ENCODE peak calls at places on chromosomes 3 and 15, in ten cellular contexts. I, R, S, L, X, Z, P, B, F and J are unnamed samples.

GRCh38 chr15:67723294-67724024 is 101.8 kb upstream of the SKOR1 start:
- DNase-seq in I (no peak), R (no peak), S (no peak), L (no peak), X (no peak), Z (no peak), P (no peak), B (no peak), F (no peak), J (no peak)

GRCh38 chr15:31930967-31931366 is 99.3 kb upstream of the CHRNA7 start:
- DNase-seq in I (no peak), R (no peak), S (no peak), L (no peak), X (no peak), Z (no peak), P (no peak), B (no peak), F (no peak), J (no peak)

GRCh38 chr3:132084982-132085381 is 50.2 kb upstream of the CPNE4 start:
- DNase-seq in I (no peak), R (no peak), S (no peak), L (no peak), X (no peak), Z (no peak), P (no peak), B (no peak), F (no peak), J (no peak)

GRCh38 chr15:84598250-84598649 is 2.6 kb upstream of the ZSCAN2 start:
- DNase-seq in I (no peak), R (no peak), S (peak), L (no peak), X (peak), Z (no peak), P (no peak), B (no peak), F (no peak), J (no peak)

GRCh38 chr3:35665390-35666055 is 26.2 kb downstream of the ARPP21 start:
- DNase-seq in I (peak), R (no peak), S (no peak), L (no peak), X (no peak), Z (no peak), P (no peak), B (no peak), F (no peak), J (no peak)

GRCh38 chr3:70947584-70947983 is 635.1 kb upstream of the MDFIC2 start:
- DNase-seq in I (peak), R (no peak), S (no peak), L (no peak), X (no peak), Z (no peak), P (no peak), B (no peak), F (no peak), J (no peak)

GRCh38 chr15:100852630-100853029 is 27.0 kb upstream of the ALDH1A3 start:
- DNase-seq in I (no peak), R (no peak), S (no peak), L (no peak), X (no peak), Z (no peak), P (no peak), B (no peak), F (no peak), J (no peak)

GRCh38 chr3:182914341-182914740 is 66.0 kb downstream of the DCUN1D1 start:
- DNase-seq in I (no peak), R (no peak), S (no peak), L (no peak), X (no peak), Z (no peak), P (no peak), B (no peak), F (no peak), J (no peak)

GRCh38 chr3:61996351-61996750 is 377.0 kb downstream of the FEZF2 start:
- DNase-seq in I (no peak), R (no peak), S (no peak), L (no peak), X (no peak), Z (no peak), P (no peak), B (no peak), F (no peak), J (no peak)

GRCh38 chr15:60649845-60650548 is 171.1 kb upstream of the ICE2 start:
- DNase-seq in I (no peak), R (no peak), S (peak), L (no peak), X (no peak), Z (no peak), P (no peak), B (no peak), F (no peak), J (no peak)

GRCh38 chr15:52095597-52096262 is 16.8 kb downstream of the BCL2L10 start:
- DNase-seq in I (peak), R (no peak), S (no peak), L (no peak), X (peak), Z (no peak), P (no peak), B (peak), F (peak), J (no peak)

GRCh38 chr15:41281236-41281635 is 50.2 kb downstream of the CHP1 start:
- DNase-seq in I (peak), R (no peak), S (no peak), L (no peak), X (peak), Z (no peak), P (no peak), B (peak), F (peak), J (no peak)

GRCh38 chr3:196643201-196643749 is 3.8 kb downstream of the NRROS start:
- DNase-seq in I (no peak), R (no peak), S (no peak), L (no peak), X (peak), Z (no peak), P (no peak), B (no peak), F (no peak), J (no peak)

GRCh38 chr3:140636452-140637138 is 41.3 kb upstream of the TRIM42 start:
- DNase-seq in I (no peak), R (no peak), S (no peak), L (no peak), X (no peak), Z (no peak), P (no peak), B (no peak), F (no peak), J (no peak)

GRCh38 chr15:76258460-76258859 is 52.8 kb downstream of the ETFA start:
- DNase-seq in I (no peak), R (no peak), S (peak), L (no peak), X (no peak), Z (peak), P (no peak), B (no peak), F (no peak), J (no peak)

GRCh38 chr3:122727279-122727678 is 46.6 kb downstream of the PARP14 start:
- DNase-seq in I (no peak), R (no peak), S (no peak), L (no peak), X (peak), Z (no peak), P (no peak), B (no peak), F (no peak), J (no peak)

GRCh38 chr3:42960282-42960681 is 18.8 kb upstream of the GASK1A start:
- DNase-seq in I (peak), R (no peak), S (peak), L (no peak), X (no peak), Z (no peak), P (no peak), B (no peak), F (no peak), J (no peak)

GRCh38 chr3:198088421-198088955 is 128.5 kb downstream of the LMLN start:
- DNase-seq in I (no peak), R (no peak), S (no peak), L (no peak), X (no peak), Z (no peak), P (no peak), B (no peak), F (no peak), J (no peak)

GRCh38 chr3:23778451-23778850 is 27.3 kb upstream of the UBE2E1 start:
- DNase-seq in I (peak), R (no peak), S (peak), L (no peak), X (no peak), Z (no peak), P (no peak), B (no peak), F (no peak), J (no peak)

GRCh38 chr3:58608648-58609047 is 31.5 kb upstream of the FAM107A start:
- DNase-seq in I (no peak), R (no peak), S (no peak), L (peak), X (no peak), Z (no peak), P (no peak), B (no peak), F (no peak), J (no peak)

GRCh38 chr3:8625991-8626390 is 18.6 kb downstream of the SSUH2 start:
- DNase-seq in I (peak), R (no peak), S (no peak), L (no peak), X (peak), Z (no peak), P (no peak), B (no peak), F (no peak), J (no peak)

GRCh38 chr3:43102773-43103480 is 3.0 kb downstream of the POMGNT2 start:
- DNase-seq in I (peak), R (no peak), S (no peak), L (no peak), X (no peak), Z (no peak), P (no peak), B (no peak), F (no peak), J (no peak)

GRCh38 chr3:66418432-66419052 is 82.3 kb downstream of the LRIG1 start:
- DNase-seq in I (no peak), R (no peak), S (no peak), L (peak), X (no peak), Z (no peak), P (no peak), B (no peak), F (no peak), J (no peak)

GRCh38 chr15:63724760-63725159 is 109.0 kb downstream of the HERC1 start:
- DNase-seq in I (no peak), R (no peak), S (no peak), L (no peak), X (no peak), Z (no peak), P (no peak), B (no peak), F (no peak), J (no peak)

GRCh38 chr15:56586206-56586605 is 121.3 kb upstream of the MNS1 start:
- DNase-seq in I (no peak), R (no peak), S (no peak), L (no peak), X (no peak), Z (no peak), P (no peak), B (no peak), F (no peak), J (no peak)

GRCh38 chr15:95365615-95366107 is 964.8 kb upstream of the NR2F2 start:
- DNase-seq in I (peak), R (no peak), S (no peak), L (no peak), X (peak), Z (peak), P (no peak), B (no peak), F (no peak), J (no peak)

GRCh38 chr15:61989698-61990097 is 70.5 kb downstream of the VPS13C start:
- DNase-seq in I (peak), R (no peak), S (no peak), L (no peak), X (no peak), Z (peak), P (no peak), B (no peak), F (no peak), J (no peak)

GRCh38 chr15:87942316-87942715 is 314.2 kb downstream of the NTRK3 start:
- DNase-seq in I (no peak), R (no peak), S (peak), L (no peak), X (no peak), Z (no peak), P (no peak), B (no peak), F (no peak), J (no peak)

DNA sequence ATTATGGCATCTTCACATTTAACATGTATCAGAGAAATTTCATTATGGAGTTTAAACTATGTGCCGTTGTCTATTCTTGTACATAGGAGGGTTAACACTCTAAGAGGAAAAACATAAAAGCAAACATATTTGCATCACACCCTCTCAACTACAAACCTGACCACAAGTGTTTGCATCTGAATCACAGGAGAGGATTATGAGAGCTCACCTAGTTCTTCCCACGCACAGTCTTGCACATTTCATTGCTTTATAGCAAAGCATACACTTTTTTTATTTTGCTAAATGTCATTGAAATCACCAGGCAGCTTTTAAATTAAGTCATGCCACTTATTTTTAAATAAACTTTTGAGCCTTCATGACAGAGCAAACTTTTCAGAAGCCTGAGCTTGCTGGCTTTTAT is 12.5 kb downstream of the TRAT1 start:
- DNase-seq in I (no peak), R (no peak), S (no peak), L (no peak), X (no peak), Z (no peak), P (no peak), B (no peak), F (no peak), J (no peak)
- H3K4me3 ChIP-seq in I (no peak), R (no peak), S (no peak), L (no peak), X (no peak), Z (no peak), P (no peak), B (no peak), F (no peak), J (no peak)

GRCh38 chr15:38069001-38069400 is 134.6 kb downstream of the TMCO5A start:
- DNase-seq in I (peak), R (no peak), S (no peak), L (no peak), X (peak), Z (peak), P (no peak), B (peak), F (peak), J (no peak)
- H3K4me3 ChIP-seq in I (peak), R (peak), S (no peak), L (no peak), X (no peak), Z (peak), P (no peak), B (peak), F (peak), J (no peak)

GRCh38 chr3:96213393-96213792 is 601.0 kb upstream of the EPHA6 start:
- DNase-seq in I (no peak), R (no peak), S (no peak), L (no peak), X (no peak), Z (no peak), P (no peak), B (no peak), F (no peak), J (no peak)
- H3K4me3 ChIP-seq in I (no peak), R (no peak), S (no peak), L (no peak), X (no peak), Z (no peak), P (no peak), B (no peak), F (no peak), J (no peak)

GRCh38 chr3:98534168-98534567 is 2.4 kb downstream of the GPR15 start:
- DNase-seq in I (no peak), R (no peak), S (no peak), L (no peak), X (no peak), Z (no peak), P (no peak), B (no peak), F (no peak), J (no peak)
- H3K4me3 ChIP-seq in I (no peak), R (no peak), S (no peak), L (no peak), X (no peak), Z (no peak), P (no peak), B (no peak), F (no peak), J (no peak)

GRCh38 chr3:38268522-38268921 is 2.9 kb downstream of the SLC22A13 start:
- DNase-seq in I (no peak), R (no peak), S (no peak), L (no peak), X (peak), Z (no peak), P (no peak), B (no peak), F (no peak), J (no peak)

GRCh38 chr3:38267689-38268477 is 2.3 kb downstream of the SLC22A13 start:
- DNase-seq in I (no peak), R (no peak), S (peak), L (no peak), X (peak), Z (no peak), P (no peak), B (no peak), F (no peak), J (peak)

GRCh38 chr3:38265604-38266307 is at the start of gene SLC22A13:
- DNase-seq in I (no peak), R (no peak), S (no peak), L (peak), X (no peak), Z (no peak), P (no peak), B (no peak), F (no peak), J (no peak)

GRCh38 chr3:38264779-38265178 is 833 bp upstream of the SLC22A13 start:
- DNase-seq in I (no peak), R (no peak), S (no peak), L (no peak), X (no peak), Z (no peak), P (no peak), B (no peak), F (no peak), J (peak)

DNA sequence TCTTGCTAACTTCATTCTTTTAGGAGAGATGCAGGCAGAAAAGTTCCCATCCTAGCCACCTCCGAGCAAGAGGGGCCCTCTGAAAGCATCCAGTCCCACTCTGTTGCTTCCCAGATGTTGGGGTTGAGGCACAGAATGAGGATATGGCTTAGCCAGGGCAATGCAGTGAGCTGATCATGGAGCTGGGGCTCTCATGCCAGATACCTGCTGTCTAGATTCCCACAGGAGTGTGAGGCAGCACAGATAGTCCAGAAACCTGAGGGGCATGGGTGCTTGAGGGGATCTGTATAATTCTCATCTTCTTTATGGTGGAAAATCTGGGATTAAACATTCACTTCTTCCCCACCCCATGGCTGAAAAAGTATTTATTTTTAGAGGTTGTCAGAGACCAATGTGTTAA is 1.2 kb downstream of the SLC22A13 start:
- DNase-seq in I (no peak), R (no peak), S (no peak), L (no peak), X (no peak), Z (no peak), P (no peak), B (no peak), F (no peak), J (no peak)
- H3K4me3 ChIP-seq in I (no peak), R (no peak), S (no peak), L (no peak), X (no peak), Z (no peak), P (no peak), B (no peak), F (no peak), J (no peak)

GRCh38 chr3:27641271-27641670 is 80.9 kb downstream of the EOMES start:
- DNase-seq in I (no peak), R (no peak), S (no peak), L (no peak), X (no peak), Z (no peak), P (no peak), B (no peak), F (no peak), J (no peak)
- H3K4me3 ChIP-seq in I (no peak), R (no peak), S (no peak), L (no peak), X (no peak), Z (no peak), P (no peak), B (no peak), F (no peak), J (no peak)

GRCh38 chr3:185151959-185152432 is 864 bp downstream of the C3orf70 start:
- DNase-seq in I (peak), R (no peak), S (no peak), L (no peak), X (no peak), Z (peak), P (no peak), B (no peak), F (no peak), J (no peak)
- H3K4me3 ChIP-seq in I (peak), R (peak), S (peak), L (peak), X (no peak), Z (peak), P (peak), B (peak), F (no peak), J (peak)

DNA sequence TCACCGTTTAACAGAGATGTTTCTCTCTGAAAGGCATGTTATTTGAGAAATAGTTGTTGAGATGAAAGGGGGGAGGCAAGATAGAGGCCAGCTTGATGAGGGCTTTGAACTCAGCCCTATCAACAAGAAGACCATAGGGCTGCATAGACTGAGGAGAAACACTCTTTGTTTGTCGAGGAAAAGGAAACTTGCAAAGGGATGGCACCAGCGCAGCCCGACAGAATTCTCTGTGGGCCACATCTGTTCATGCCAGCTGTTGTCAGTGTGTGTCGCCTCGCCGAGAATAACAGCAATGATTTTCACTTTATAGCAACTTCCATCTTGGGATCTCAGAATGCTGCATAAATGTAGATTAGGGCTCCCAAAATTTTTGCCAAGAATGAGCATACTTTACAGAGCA is 478.3 kb upstream of the TPRG1 start:
- DNase-seq in I (no peak), R (no peak), S (no peak), L (no peak), X (no peak), Z (no peak), P (no peak), B (no peak), F (no peak), J (no peak)
- H3K4me3 ChIP-seq in I (no peak), R (no peak), S (no peak), L (no peak), X (no peak), Z (no peak), P (no peak), B (no peak), F (no peak), J (no peak)

GRCh38 chr3:57091874-57092273 is 31.4 kb downstream of the SPATA12 start:
- DNase-seq in I (no peak), R (no peak), S (no peak), L (no peak), X (no peak), Z (no peak), P (no peak), B (no peak), F (no peak), J (no peak)

GRCh38 chr3:57093489-57093888 is 33.0 kb downstream of the SPATA12 start:
- DNase-seq in I (no peak), R (no peak), S (no peak), L (no peak), X (no peak), Z (no peak), P (no peak), B (no peak), F (no peak), J (no peak)

GRCh38 chr3:57095361-57095760 is 34.9 kb downstream of the SPATA12 start:
- DNase-seq in I (no peak), R (no peak), S (no peak), L (no peak), X (no peak), Z (no peak), P (no peak), B (no peak), F (no peak), J (no peak)

GRCh38 chr3:57094011-57094535 is 33.6 kb downstream of the SPATA12 start:
- DNase-seq in I (no peak), R (no peak), S (no peak), L (no peak), X (no peak), Z (no peak), P (no peak), B (no peak), F (no peak), J (no peak)

DNA sequence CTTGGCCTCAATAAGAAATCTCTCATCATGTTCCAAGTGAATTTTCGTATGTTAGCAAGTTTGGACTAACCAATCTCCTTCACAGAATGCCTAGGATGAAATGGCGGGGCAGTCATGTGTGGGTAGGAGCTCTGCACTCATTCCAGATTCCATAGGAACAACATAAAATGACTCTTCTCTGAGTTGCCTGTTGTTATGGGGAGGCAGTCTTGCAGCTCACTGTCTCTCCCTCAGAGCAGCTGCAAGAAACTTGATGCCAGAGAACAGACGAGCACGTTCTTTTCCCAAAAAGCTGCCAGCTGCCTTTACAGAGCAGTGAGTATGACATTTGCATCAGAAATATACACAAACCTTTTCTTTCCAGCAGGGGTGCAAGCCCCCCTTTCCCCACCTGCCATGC is 34.1 kb downstream of the SPATA12 start:
- DNase-seq in I (peak), R (no peak), S (no peak), L (no peak), X (no peak), Z (no peak), P (no peak), B (no peak), F (no peak), J (no peak)
- H3K4me3 ChIP-seq in I (no peak), R (no peak), S (no peak), L (no peak), X (no peak), Z (no peak), P (no peak), B (no peak), F (no peak), J (no peak)

GRCh38 chr3:113896930-113897329 is 50.9 kb upstream of the ZDHHC23 start:
- DNase-seq in I (no peak), R (no peak), S (no peak), L (no peak), X (no peak), Z (no peak), P (no peak), B (no peak), F (no peak), J (no peak)
- H3K4me3 ChIP-seq in I (no peak), R (no peak), S (no peak), L (peak), X (no peak), Z (no peak), P (peak), B (no peak), F (peak), J (no peak)